ENCODE peak calls at places on chromosomes 12 and 14, in five cellular contexts. N is colonic mucosa, Z is IMR-90, V is right lobe of liver, C is heart left ventricle. P is an unnamed sample. For H3K4me1 and H3K27me3, the result is how much of the 10 kb centered on the place peaks cover.

GRCh38 chr12:96670334-96670899 is 181.0 kb downstream of the CFAP54 start:
- DNase-seq in Z (no peak), N (no peak), C (no peak), V (no peak), P (no peak)

GRCh38 chr14:44154889-44155288 is 352.2 kb downstream of the FSCB start:
- DNase-seq in N (no peak), V (peak), C (no peak), Z (no peak), P (no peak)

GRCh38 chr14:50620341-50620740 is 47.8 kb downstream of the SAV1 start:
- DNase-seq in V (no peak), Z (peak), C (no peak), N (no peak), P (no peak)

GRCh38 chr14:23722675-23723074 is 86.5 kb downstream of the DHRS2 start:
- DNase-seq in Z (no peak), C (no peak), V (no peak), N (no peak), P (no peak)

GRCh38 chr12:127588224-127588623 is 678.7 kb upstream of the TMEM132C start:
- DNase-seq in V (no peak), N (peak), Z (peak), C (no peak), P (no peak)

GRCh38 chr12:113063396-113064350 is 7.1 kb downstream of the DTX1 start:
- DNase-seq in Z (no peak), N (no peak), V (no peak), C (no peak), P (peak)

GRCh38 chr12:8912910-8913309 is 1.4 kb upstream of the PHC1 start:
- DNase-seq in V (no peak), N (no peak), Z (no peak), C (no peak), P (no peak)

GRCh38 chr12:19277707-19278106 is 148.2 kb downstream of the PLEKHA5 start:
- DNase-seq in C (no peak), V (no peak), Z (no peak), N (no peak), P (no peak)

GRCh38 chr14:84927096-84927910 is 602.6 kb upstream of the FLRT2 start:
- DNase-seq in V (no peak), C (no peak), N (no peak), Z (no peak), P (no peak)

GRCh38 chr12:45183263-45183662 is 32.6 kb upstream of the ANO6 start:
- DNase-seq in N (no peak), C (no peak), V (no peak), Z (peak), P (no peak)

GRCh38 chr14:68510201-68510600 is 282.7 kb downstream of the ZFP36L1 start:
- DNase-seq in C (peak), Z (peak), V (no peak), N (no peak), P (no peak)

GRCh38 chr12:92029136-92029535 is 116.5 kb downstream of the BTG1 start:
- DNase-seq in N (no peak), Z (no peak), C (no peak), V (no peak), P (no peak)

GRCh38 chr12:122452701-122453285 is 30.3 kb upstream of the CLIP1 start:
- DNase-seq in Z (no peak), V (no peak), C (no peak), N (no peak), P (no peak)

GRCh38 chr14:71725802-71726638 is 206.2 kb upstream of the RGS6 start:
- DNase-seq in C (no peak), V (no peak), N (no peak), Z (peak), P (no peak)

GRCh38 chr12:28569698-28570411 is 379.6 kb downstream of the CCDC91 start:
- DNase-seq in Z (peak), N (no peak), C (no peak), V (no peak), P (no peak)

GRCh38 chr14:23137221-23138172 is 18.4 kb upstream of the CEBPE start:
- DNase-seq in C (no peak), Z (no peak), N (no peak), V (no peak), P (peak)

GRCh38 chr12:52274521-52274920 is at the start of gene KRT86:
- DNase-seq in C (no peak), V (no peak), Z (no peak), N (no peak), P (peak)

GRCh38 chr14:61965030-61965745 is 203.0 kb downstream of the SNAPC1 start:
- DNase-seq in V (no peak), C (no peak), Z (peak), N (no peak), P (no peak)

GRCh38 chr14:66009104-66009503 is 477.1 kb upstream of the CCDC196 start:
- DNase-seq in V (no peak), C (no peak), N (no peak), Z (peak), P (no peak)

GRCh38 chr14:82387699-82388098 is 854.0 kb upstream of the SEL1L start:
- DNase-seq in N (no peak), V (no peak), C (no peak), Z (no peak), P (no peak)

GRCh38 chr12:77166711-77167110 is 101.3 kb upstream of the E2F7 start:
- DNase-seq in Z (no peak), V (no peak), C (no peak), N (no peak), P (no peak)

GRCh38 chr12:843609-844008 is 91.2 kb downstream of the WNK1 start:
- DNase-seq in N (no peak), Z (peak), C (no peak), V (no peak), P (no peak)

GRCh38 chr12:57090456-57090855 is 1.5 kb downstream of the NAB2 start:
- DNase-seq in C (no peak), Z (no peak), V (no peak), N (no peak), P (no peak)

DNA sequence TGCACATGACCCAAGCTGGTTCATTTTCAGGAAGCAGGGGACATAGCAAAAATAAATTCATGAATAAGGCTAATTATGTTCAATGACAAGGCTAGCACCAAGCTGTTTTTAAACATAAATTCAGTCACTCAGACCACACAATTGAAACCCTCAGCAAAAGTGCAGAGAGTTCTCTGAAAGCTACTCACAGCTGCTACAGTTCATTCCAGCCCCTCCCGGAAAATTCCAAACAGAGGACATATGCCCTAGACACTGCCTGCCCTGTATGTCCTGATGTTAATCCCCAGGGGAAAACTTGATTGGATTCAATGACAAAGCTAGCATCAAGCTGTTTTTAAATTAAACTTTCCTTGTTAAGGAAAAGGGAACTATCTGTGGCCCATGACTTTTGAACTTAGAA is 383.4 kb downstream of the C12orf75 start:
- DNase-seq in C (no peak), Z (no peak), V (no peak), N (no peak), P (no peak)
- H3K4me1 ChIP-seq in C (under half), Z (under half), V (under half), N (under half), P (under half)

GRCh38 chr14:64821651-64822050 is 58.1 kb downstream of the SPTB start:
- DNase-seq in N (no peak), Z (no peak), C (no peak), V (no peak), P (no peak)
- H3K27me3 ChIP-seq in N (under half), Z (under half), C (under half), V (under half), P (under half)

GRCh38 chr12:15206338-15206737 is 14.9 kb downstream of the RERG start:
- DNase-seq in C (no peak), N (no peak), V (no peak), Z (no peak), P (no peak)
- H3K4me1 ChIP-seq in C (under half), N (under half), V (under half), Z (under half), P (under half)

DNA sequence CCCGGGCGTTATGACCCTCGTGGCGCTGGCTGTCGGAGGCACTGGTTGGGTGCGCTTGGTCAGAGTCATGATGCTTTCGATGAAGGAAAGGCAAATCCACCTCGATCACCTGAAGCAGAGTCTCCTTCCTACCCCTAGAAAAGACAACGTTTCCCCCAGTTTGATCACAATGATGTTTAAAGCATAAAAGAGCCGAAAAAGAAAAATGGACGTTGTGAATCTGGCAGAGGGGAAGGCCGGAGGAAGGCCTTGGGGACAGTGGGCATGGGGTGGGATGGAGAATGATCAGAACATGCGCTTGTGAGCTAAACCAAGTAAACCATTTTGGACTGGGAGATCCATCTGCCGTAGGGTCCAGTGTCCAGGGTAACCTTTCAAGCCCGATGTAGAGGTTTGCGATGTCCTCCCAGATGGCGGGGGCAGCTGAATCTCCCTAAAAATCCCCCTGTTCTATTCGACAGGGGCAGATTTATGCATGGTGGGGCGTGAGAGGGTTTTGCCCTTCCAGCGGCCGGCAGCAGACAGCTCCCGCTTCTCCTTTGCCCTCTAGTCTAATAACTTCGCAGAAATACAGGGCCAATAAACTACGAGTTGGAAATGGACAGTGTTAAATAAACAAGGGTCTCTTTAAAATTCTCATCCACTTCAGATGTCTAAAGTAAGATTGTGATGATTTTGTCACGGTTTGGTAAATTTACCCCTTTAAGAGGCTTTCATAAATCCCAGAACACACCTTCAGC is 2.3 kb upstream of the OTX2 start:
- DNase-seq in Z (no peak), C (no peak), N (no peak), V (no peak), P (no peak)
- H3K27me3 ChIP-seq in Z (half or more), C (half or more), N (half or more), V (under half), P (half or more)

DNA sequence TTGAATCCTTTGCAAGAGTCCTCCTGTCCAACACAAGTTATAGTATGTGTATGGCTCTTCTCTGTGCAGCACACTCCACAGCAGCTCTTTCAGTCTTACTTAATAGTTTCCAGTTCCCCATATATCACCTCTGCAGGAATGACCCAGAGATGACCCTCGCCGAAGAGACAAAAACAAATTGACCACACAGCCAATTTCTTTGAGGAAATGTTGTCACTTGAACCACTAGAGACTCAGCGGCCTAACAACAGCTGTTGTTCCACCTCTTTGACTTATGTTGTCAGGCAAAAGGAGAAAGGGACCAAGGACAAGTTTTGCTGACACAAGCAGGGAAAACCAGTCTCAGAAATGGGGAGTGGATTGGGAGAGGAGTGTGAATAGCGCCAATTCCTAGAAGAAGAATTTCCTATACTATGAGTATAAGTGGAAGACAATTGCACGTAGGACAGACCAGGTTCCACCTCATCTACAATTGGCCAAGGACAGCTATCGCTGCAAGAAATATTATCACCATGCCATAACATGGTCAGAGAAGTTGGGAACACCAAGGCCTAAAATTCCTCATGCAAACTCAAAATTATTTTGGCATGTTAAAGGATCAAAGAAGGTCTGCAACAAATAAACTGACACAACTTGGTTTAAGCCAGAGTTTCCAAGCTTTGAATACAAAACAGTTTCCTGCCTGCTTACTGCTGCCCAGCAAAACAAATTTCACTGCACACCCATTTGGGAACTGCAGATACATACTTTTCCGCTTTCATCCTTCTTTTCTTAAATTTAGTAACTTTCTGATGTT is 41.7 kb upstream of the ITPR2 start:
- DNase-seq in N (no peak), C (no peak), V (no peak), Z (no peak), P (no peak)
- H3K4me1 ChIP-seq in N (under half), C (under half), V (under half), Z (under half), P (under half)

GRCh38 chr14:77201696-77202095 is 20.1 kb downstream of the TMEM63C start:
- DNase-seq in N (no peak), Z (no peak), V (no peak), C (no peak), P (peak)
- H3K27me3 ChIP-seq in N (under half), Z (under half), V (under half), C (under half), P (under half)

GRCh38 chr14:74586681-74587362 is 25.2 kb downstream of the LTBP2 start:
- DNase-seq in C (no peak), Z (no peak), N (no peak), V (no peak), P (no peak)
- H3K4me1 ChIP-seq in C (under half), Z (under half), N (under half), V (under half), P (under half)

DNA sequence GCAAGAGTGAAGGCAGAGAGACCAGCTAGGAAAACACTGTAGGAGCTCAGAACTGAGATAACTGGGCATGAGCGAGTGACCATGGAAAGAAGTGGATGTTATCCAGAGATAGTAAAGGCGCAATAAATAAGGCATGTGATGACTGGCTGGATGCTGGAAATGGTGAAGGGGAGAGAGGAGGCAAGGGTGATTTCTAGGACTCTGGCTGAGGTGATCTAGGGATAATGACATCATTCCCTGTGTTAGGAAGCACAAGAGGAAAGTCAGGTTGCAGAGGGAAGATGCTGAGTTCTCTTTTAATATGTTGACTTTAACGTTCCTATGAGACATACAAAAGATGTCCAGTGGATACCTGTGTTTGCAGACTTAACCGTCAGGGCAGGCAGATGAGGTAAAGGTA is 78.7 kb downstream of the C12orf56 start:
- DNase-seq in N (no peak), Z (no peak), C (no peak), V (no peak), P (no peak)
- H3K27me3 ChIP-seq in N (under half), Z (under half), C (under half), V (under half), P (under half)

GRCh38 chr12:32494676-32495075 is 95.3 kb downstream of the FGD4 start:
- DNase-seq in V (no peak), N (no peak), C (no peak), Z (no peak), P (no peak)

GRCh38 chr12:32496946-32497345 is 97.6 kb downstream of the FGD4 start:
- DNase-seq in Z (no peak), N (no peak), V (no peak), C (no peak), P (no peak)

GRCh38 chr12:32490801-32491200 is 91.4 kb downstream of the FGD4 start:
- DNase-seq in V (no peak), Z (no peak), N (no peak), C (no peak), P (no peak)

GRCh38 chr12:32489070-32489469 is 89.7 kb downstream of the FGD4 start:
- DNase-seq in Z (no peak), V (no peak), C (no peak), N (no peak), P (no peak)

DNA sequence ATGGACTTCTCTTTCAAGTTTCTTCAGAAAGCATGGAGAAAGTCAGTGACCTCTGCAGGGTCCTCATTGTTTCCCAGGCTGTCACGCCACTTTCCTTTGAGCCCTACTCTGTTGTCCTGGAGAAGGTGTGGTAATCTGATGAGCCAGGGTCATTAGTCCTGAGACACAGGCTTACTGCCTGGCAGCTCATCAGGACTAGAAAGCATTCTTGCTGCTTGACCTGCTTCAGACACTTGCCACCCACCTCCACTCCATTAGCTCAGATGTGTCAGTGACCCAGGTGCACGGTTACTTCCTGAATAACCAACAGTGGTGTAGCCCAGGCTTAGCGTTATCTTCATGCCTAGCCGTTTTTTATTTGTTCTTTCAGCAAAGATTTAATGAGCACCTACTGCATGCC is 93.9 kb downstream of the FGD4 start:
- DNase-seq in V (no peak), N (no peak), C (no peak), Z (no peak), P (no peak)
- H3K4me1 ChIP-seq in V (under half), N (under half), C (under half), Z (under half), P (under half)